ENCODE peak calls at places on chromosome 11, in ten cellular contexts. F is upper lobe of right lung; X is lower lobe of right lung; G is AG04450; S is psoas muscle; J is astrocyte of the spinal cord; W is uterus; I is H7; V is GM23338; Q is effector memory CD4-positive, alpha-beta T cell. B is an unnamed sample.

GRCh38 chr11:19670030-19670761 is 42.4 kb upstream of the NAV2 start:
- DNase-seq in V (peak), Q (no peak), S (no peak), G (no peak), X (no peak), F (no peak), W (no peak), I (no peak), J (peak), B (no peak)

GRCh38 chr11:113578164-113578455 is 102.9 kb upstream of the DRD2 start:
- DNase-seq in Q (no peak), I (peak), S (no peak), V (no peak), J (no peak), G (no peak), F (no peak), X (no peak), W (no peak), B (no peak)

GRCh38 chr11:27388001-27388400 is 25.0 kb upstream of the CCDC34 start:
- DNase-seq in I (no peak), F (no peak), Q (no peak), G (no peak), X (no peak), J (no peak), W (no peak), S (no peak), V (no peak), B (no peak)

GRCh38 chr11:20020716-20021115 is 139.6 kb downstream of the DBX1 start:
- DNase-seq in X (no peak), Q (no peak), S (no peak), F (no peak), W (no peak), G (no peak), I (no peak), V (no peak), J (no peak), B (no peak)

GRCh38 chr11:29210426-29210825 is 806.4 kb downstream of the KCNA4 start:
- DNase-seq in Q (no peak), V (no peak), G (no peak), X (no peak), W (no peak), J (no peak), I (no peak), S (no peak), F (no peak), B (no peak)

GRCh38 chr11:31770011-31770410 is 41.1 kb downstream of the PAX6 start:
- DNase-seq in J (no peak), I (no peak), F (no peak), S (no peak), Q (no peak), V (no peak), G (no peak), X (no peak), W (no peak), B (no peak)

GRCh38 chr11:115676206-115676605 is 172.0 kb upstream of the CADM1 start:
- DNase-seq in V (peak), F (no peak), W (no peak), I (peak), Q (no peak), X (no peak), G (no peak), J (no peak), S (no peak), B (no peak)

GRCh38 chr11:12330491-12331231 is 46.7 kb upstream of the PARVA start:
- DNase-seq in I (no peak), W (no peak), V (peak), G (no peak), S (no peak), X (no peak), Q (no peak), J (no peak), F (no peak), B (no peak)

GRCh38 chr11:74123008-74123448 is 47.8 kb downstream of the C2CD3 start:
- DNase-seq in F (no peak), G (no peak), V (peak), S (no peak), W (no peak), X (no peak), Q (no peak), J (no peak), I (no peak), B (no peak)

GRCh38 chr11:112297248-112297866 is 36.7 kb upstream of the PLET1 start:
- DNase-seq in X (no peak), S (no peak), V (no peak), W (no peak), Q (no peak), I (no peak), F (no peak), J (no peak), G (no peak), B (no peak)

GRCh38 chr11:68381716-68382115 is 69.3 kb downstream of the LRP5 start:
- DNase-seq in X (no peak), Q (no peak), J (no peak), S (no peak), I (no peak), W (no peak), G (no peak), F (no peak), V (no peak), B (no peak)

GRCh38 chr11:128929468-128929867 is 13.2 kb downstream of the TP53AIP1 start:
- DNase-seq in I (peak), J (no peak), S (no peak), G (no peak), F (no peak), W (no peak), Q (no peak), X (no peak), V (peak), B (no peak)

GRCh38 chr11:2679011-2679676 is 20.6 kb downstream of the KCNQ1OT1 start:
- DNase-seq in F (no peak), Q (no peak), J (no peak), X (no peak), V (no peak), G (no peak), S (no peak), W (no peak), I (no peak), B (no peak)

GRCh38 chr11:112355726-112356125 is 95.1 kb upstream of the PLET1 start:
- DNase-seq in Q (no peak), X (peak), W (peak), I (peak), G (no peak), V (peak), F (peak), S (no peak), J (no peak), B (no peak)

GRCh38 chr11:12354750-12355545 is 22.4 kb upstream of the PARVA start:
- DNase-seq in S (no peak), F (no peak), I (no peak), Q (no peak), X (no peak), W (no peak), V (peak), J (no peak), G (no peak), B (no peak)

GRCh38 chr11:131999084-131999483 is 628.7 kb downstream of the NTM start:
- DNase-seq in I (no peak), G (no peak), Q (no peak), J (peak), V (peak), W (peak), S (no peak), X (no peak), F (no peak), B (no peak)

GRCh38 chr11:122195790-122196189 is 79.8 kb upstream of the BLID start:
- DNase-seq in S (no peak), F (no peak), I (no peak), G (no peak), J (no peak), V (no peak), Q (no peak), W (no peak), X (no peak), B (no peak)

GRCh38 chr11:78645226-78646202 is 70.8 kb upstream of the NARS2 start:
- DNase-seq in I (peak), J (peak), G (peak), X (peak), V (peak), S (peak), W (peak), F (peak), Q (peak), B (peak)

GRCh38 chr11:65426839-65427690 is 4.5 kb downstream of the NEAT1 start:
- DNase-seq in S (peak), W (no peak), I (no peak), J (peak), V (peak), Q (peak), X (peak), G (no peak), F (peak), B (no peak)

GRCh38 chr11:64378335-64378884 is 19.4 kb downstream of the RPS6KA4 start:
- DNase-seq in Q (no peak), F (no peak), V (no peak), S (peak), W (no peak), X (no peak), I (no peak), G (no peak), J (no peak), B (no peak)

GRCh38 chr11:72578051-72578450 is 96.2 kb downstream of the PDE2A start:
- DNase-seq in F (peak), S (no peak), Q (no peak), J (no peak), V (no peak), G (no peak), X (no peak), I (peak), W (no peak), B (no peak)

GRCh38 chr11:119085523-119085878 is 820 bp downstream of the HMBS start:
- DNase-seq in X (no peak), S (no peak), W (no peak), J (no peak), I (no peak), F (no peak), G (no peak), V (no peak), Q (no peak), B (no peak)

GRCh38 chr11:59556115-59556882 is 45.0 kb downstream of the OR4D9 start:
- DNase-seq in V (peak), F (no peak), S (peak), J (peak), Q (no peak), X (no peak), I (peak), G (peak), W (peak), B (no peak)

GRCh38 chr11:278001-278951 is at the start of gene NLRP6:
- DNase-seq in S (no peak), J (no peak), G (no peak), Q (no peak), F (peak), W (no peak), X (no peak), V (no peak), I (peak), B (no peak)

GRCh38 chr11:21704539-21704938 is 488.3 kb upstream of the ANO5 start:
- DNase-seq in S (no peak), J (no peak), G (no peak), Q (no peak), V (no peak), F (no peak), W (no peak), I (no peak), X (no peak), B (no peak)

GRCh38 chr11:75152651-75153553 is 2.0 kb downstream of the SLCO2B1 start:
- DNase-seq in I (no peak), W (no peak), X (no peak), F (no peak), J (no peak), V (no peak), G (no peak), Q (no peak), S (no peak), B (no peak)

GRCh38 chr11:75150879-75151278 is at the start of gene SLCO2B1:
- DNase-seq in V (no peak), W (no peak), X (no peak), S (no peak), I (no peak), G (no peak), F (no peak), J (no peak), Q (no peak), B (no peak)

GRCh38 chr11:75152090-75152489 is 1.2 kb downstream of the SLCO2B1 start:
- DNase-seq in I (no peak), Q (no peak), G (no peak), V (no peak), S (no peak), F (no peak), W (no peak), X (no peak), J (no peak), B (no peak)

GRCh38 chr11:75150079-75150478 is 828 bp upstream of the SLCO2B1 start:
- DNase-seq in J (no peak), S (no peak), F (no peak), G (no peak), V (no peak), I (no peak), Q (no peak), X (no peak), W (no peak), B (no peak)

DNA sequence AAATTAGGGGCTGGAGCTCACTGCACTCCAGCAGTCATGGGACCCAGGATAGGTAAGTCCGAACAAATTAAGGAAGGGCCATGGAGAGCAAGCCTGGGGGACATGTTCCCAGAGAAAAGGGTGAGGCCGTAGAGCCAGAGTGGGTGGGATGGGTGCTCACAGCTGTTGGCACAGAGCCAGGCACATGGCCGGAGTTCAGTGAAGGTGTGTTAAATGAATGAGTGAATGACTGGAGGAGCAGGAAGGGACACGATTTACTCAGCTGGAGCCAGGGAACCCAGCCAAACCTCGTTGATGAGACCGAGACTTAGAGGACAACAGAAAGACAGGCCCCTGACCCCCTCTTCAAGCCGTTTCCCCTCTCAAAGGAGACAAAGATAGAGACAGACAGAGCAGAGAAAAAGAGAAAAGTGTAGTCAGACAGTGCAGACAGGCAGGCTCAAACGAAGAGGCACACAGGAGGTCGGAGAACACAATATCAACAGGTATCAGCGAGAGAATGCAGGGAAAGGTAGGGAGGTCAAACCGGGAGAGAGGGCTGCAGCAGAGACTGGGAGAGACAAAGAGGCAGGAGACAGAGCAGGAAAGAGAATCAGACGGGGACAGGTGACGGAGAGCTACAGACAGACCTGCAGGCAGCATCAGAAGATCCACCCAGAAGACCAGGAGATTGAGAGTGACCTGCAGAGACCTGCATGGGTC is 590 bp downstream of the SLCO2B1 start:
- DNase-seq in F (no peak), S (no peak), G (no peak), J (no peak), X (no peak), Q (no peak), W (no peak), V (no peak), I (no peak), B (no peak)
- H3K4me3 ChIP-seq in F (peak), S (peak), G (no peak), J (no peak), X (peak), Q (no peak), W (peak), V (no peak), I (no peak), B (no peak)

GRCh38 chr11:125901872-125902271 is 1.1 kb downstream of the PUS3 start:
- DNase-seq in J (no peak), I (no peak), F (no peak), S (no peak), X (no peak), W (no peak), V (no peak), G (no peak), Q (no peak), B (no peak)
- H3K4me3 ChIP-seq in J (no peak), I (no peak), F (peak), S (peak), X (peak), W (no peak), V (peak), G (no peak), Q (no peak), B (no peak)

GRCh38 chr11:132999519-132999918 is 532.8 kb downstream of the OPCML start:
- DNase-seq in G (no peak), V (peak), S (no peak), Q (no peak), I (peak), F (no peak), W (no peak), J (no peak), X (no peak), B (no peak)
- H3K4me3 ChIP-seq in G (no peak), V (no peak), S (no peak), Q (no peak), I (no peak), F (no peak), W (no peak), J (no peak), X (no peak), B (no peak)

GRCh38 chr11:61027141-61027840 is 55.8 kb downstream of the CD6 start:
- DNase-seq in G (no peak), I (no peak), Q (no peak), J (no peak), X (no peak), S (no peak), F (no peak), V (no peak), W (no peak), B (no peak)
- H3K4me3 ChIP-seq in G (no peak), I (no peak), Q (peak), J (no peak), X (no peak), S (no peak), F (no peak), V (no peak), W (no peak), B (no peak)